ENCODE peak calls at places on chromosomes 16 and 17, in five cellular contexts. T, C, I, A and E are unnamed samples.

GRCh38 chr16:27698266-27698665 is 148.3 kb downstream of the KATNIP start:
- DNase-seq in T (no peak), C (no peak), I (no peak), A (no peak), E (no peak)

GRCh38 chr17:64688481-64688880 is 26.4 kb upstream of the SMURF2 start:
- DNase-seq in T (no peak), C (no peak), I (no peak), A (no peak), E (no peak)

GRCh38 chr16:29883987-29884386 is 15.4 kb downstream of the SEZ6L2 start:
- DNase-seq in T (no peak), C (no peak), I (no peak), A (no peak), E (no peak)

GRCh38 chr16:14616280-14616679 is 13.8 kb downstream of the PARN start:
- DNase-seq in T (no peak), C (no peak), I (no peak), A (no peak), E (no peak)

GRCh38 chr17:31310260-31310659 is 3.6 kb downstream of the EVI2B start:
- DNase-seq in T (no peak), C (no peak), I (peak; percentile 61), A (no peak), E (no peak)

GRCh38 chr16:68991075-68991474 is 114.4 kb upstream of the HAS3 start:
- DNase-seq in T (no peak), C (no peak), I (no peak), A (no peak), E (no peak)

GRCh38 chr17:47731396-47731795 is 1.6 kb upstream of the TBX21 start:
- DNase-seq in T (no peak), C (no peak), I (no peak), A (no peak), E (no peak)

GRCh38 chr17:42017866-42018200 is 594 bp upstream of the DNAJC7 start:
- DNase-seq in T (no peak), C (no peak), I (no peak), A (no peak), E (no peak)

GRCh38 chr16:4847774-4848587 is 700 bp downstream of the UBN1 start:
- DNase-seq in T (no peak), C (peak; percentile 70), I (peak; percentile 26), A (no peak), E (no peak)

GRCh38 chr16:24972608-24973220 is 42.5 kb downstream of the ARHGAP17 start:
- DNase-seq in T (no peak), C (no peak), I (no peak), A (no peak), E (no peak)

GRCh38 chr17:14361945-14362508 is 61.1 kb downstream of the HS3ST3B1 start:
- DNase-seq in T (no peak), C (no peak), I (no peak), A (no peak), E (no peak)

GRCh38 chr17:45573915-45574314 is 83.4 kb upstream of the PLEKHM1 start:
- DNase-seq in T (no peak), C (no peak), I (no peak), A (no peak), E (no peak)

GRCh38 chr17:77510133-77510796 is 369.5 kb downstream of the SEC14L1 start:
- DNase-seq in T (no peak), C (no peak), I (no peak), A (no peak), E (no peak)

GRCh38 chr17:17990282-17990681 is 17.6 kb downstream of the DRC3 start:
- DNase-seq in T (no peak), C (no peak), I (no peak), A (no peak), E (no peak)

GRCh38 chr17:56624947-56625346 is 31.4 kb downstream of the NOG start:
- DNase-seq in T (no peak), C (no peak), I (no peak), A (no peak), E (no peak)

GRCh38 chr16:65069090-65069489 is 52.8 kb downstream of the CDH11 start:
- DNase-seq in T (no peak), C (peak; percentile 89), I (no peak), A (no peak), E (peak; percentile 69)

GRCh38 chr16:66069576-66069975 is 296.9 kb upstream of the CDH5 start:
- DNase-seq in T (no peak), C (no peak), I (no peak), A (no peak), E (no peak)

GRCh38 chr17:48601528-48602430 is 3.0 kb downstream of the HOXB6 start:
- DNase-seq in T (no peak), C (no peak), I (no peak), A (no peak), E (no peak)